ENCODE peak calls at places on chromosomes 2 and 18, in eight cellular contexts. P is GM23248, J is cardiac muscle cell, T is PC-9, A is keratinocyte, B is GM12878, X is lower lobe of right lung, M is right atrium auricular region. E is an unnamed sample.

GRCh38 chr2:186806591-186806990 is 42.4 kb downstream of the ZSWIM2 start:
- DNase-seq in P (no peak), J (no peak), T (no peak), A (no peak), B (no peak), X (no peak), M (no peak), E (no peak)

GRCh38 chr2:95374451-95374915 is 28.0 kb upstream of the FAHD2A start:
- DNase-seq in P (no peak), J (no peak), T (no peak), A (no peak), B (no peak), X (peak; percentile 12), M (no peak), E (no peak)

GRCh38 chr2:108619916-108620620 is 85.8 kb downstream of the LIMS1 start:
- DNase-seq in P (no peak), J (no peak), T (no peak), A (no peak), B (no peak), X (no peak), M (no peak), E (no peak)

GRCh38 chr18:68742206-68742605 is 27.3 kb upstream of the TMX3 start:
- DNase-seq in P (no peak), J (no peak), T (no peak), A (no peak), B (no peak), X (no peak), M (no peak), E (no peak)

GRCh38 chr2:25324905-25325592 is 16.7 kb downstream of the DNMT3A start:
- DNase-seq in P (peak; percentile 68), J (peak; percentile 49), T (no peak), A (no peak), B (no peak), X (no peak), M (peak; percentile 77), E (peak; percentile 38)

GRCh38 chr2:241163601-241164118 is 13.4 kb downstream of the PPP1R7 start:
- DNase-seq in P (no peak), J (no peak), T (no peak), A (no peak), B (no peak), X (no peak), M (no peak), E (no peak)

GRCh38 chr2:199471443-199472057 is 13.8 kb upstream of the SATB2 start:
- DNase-seq in P (peak; percentile 89), J (peak; percentile 60), T (peak; percentile 69), A (no peak), B (no peak), X (peak; percentile 73), M (no peak), E (peak; percentile 92)

GRCh38 chr2:222959358-222959757 is 92.6 kb upstream of the KCNE4 start:
- DNase-seq in P (peak; percentile 97), J (peak; percentile 84), T (peak; percentile 96), A (peak; percentile 81), B (no peak), X (no peak), M (no peak), E (no peak)

GRCh38 chr2:158602027-158602426 is 145.3 kb downstream of the PKP4 start:
- DNase-seq in P (no peak), J (no peak), T (no peak), A (no peak), B (no peak), X (no peak), M (no peak), E (peak; percentile 13)

GRCh38 chr18:9081940-9082339 is 20.6 kb upstream of the NDUFV2 start:
- DNase-seq in P (no peak), J (no peak), T (no peak), A (no peak), B (no peak), X (no peak), M (no peak), E (no peak)

GRCh38 chr2:120352701-120353590 is 7.0 kb downstream of the INHBB start:
- DNase-seq in P (peak; percentile 53), J (no peak), T (peak; percentile 82), A (no peak), B (no peak), X (no peak), M (no peak), E (no peak)

DNA sequence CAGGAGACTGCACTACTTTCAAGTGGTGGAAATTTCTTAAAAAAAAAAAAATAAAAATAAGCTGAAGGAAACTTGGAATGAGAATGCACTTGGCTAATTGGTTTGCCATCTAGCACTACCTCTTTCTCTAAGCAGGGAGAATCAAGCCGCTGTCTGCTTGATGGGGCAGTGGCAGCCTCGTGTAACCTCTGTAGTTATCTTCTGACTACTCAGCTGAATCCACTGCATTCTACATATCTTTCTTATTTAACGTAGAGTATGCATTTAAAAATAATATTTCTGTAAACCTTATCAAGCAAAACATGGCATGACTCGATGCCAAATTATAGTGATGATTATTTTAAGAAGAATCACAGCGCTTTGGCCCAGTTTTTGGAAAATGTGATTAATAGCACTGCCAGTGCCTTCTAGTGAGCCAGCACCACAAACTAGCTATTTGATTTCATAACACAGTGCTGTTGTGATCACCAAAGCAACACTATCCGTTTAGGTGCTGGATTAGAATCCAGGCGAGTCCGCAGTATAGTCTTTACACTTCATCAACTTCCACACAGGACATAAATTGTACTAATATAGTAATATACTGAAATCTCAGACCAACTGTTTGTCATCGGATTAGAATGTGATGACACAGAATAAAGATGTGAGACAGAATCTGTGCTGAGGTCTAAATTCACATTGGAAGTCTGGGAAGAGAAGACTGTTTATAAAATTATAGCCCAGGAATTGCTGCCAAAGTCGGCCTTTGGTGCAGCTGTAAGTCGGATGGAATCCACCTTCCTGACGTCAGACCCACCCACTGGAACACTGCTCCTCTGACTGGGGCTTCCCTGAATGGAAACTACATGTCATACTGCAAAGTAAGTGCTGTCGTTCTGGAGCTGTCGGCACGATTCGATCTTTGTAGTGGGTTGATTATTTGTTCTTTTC is 136.5 kb upstream of the ETAA1 start:
- DNase-seq in P (peak; percentile 99), J (peak; percentile 89), T (no peak), A (no peak), B (no peak), X (peak; percentile 44), M (peak; percentile 87), E (peak; percentile 43)
- H3K4me3 ChIP-seq in P (peak overlapping the region; percentile 59), J (no peak overlapping the region), T (no peak overlapping the region), A (no peak overlapping the region), B (no peak overlapping the region), X (no peak overlapping the region), M (no peak overlapping the region), E (no peak overlapping the region)

GRCh38 chr2:54531558-54531957 is 75.4 kb downstream of the SPTBN1 start:
- DNase-seq in P (peak; percentile 85), J (no peak), T (peak; percentile 56), A (no peak), B (no peak), X (no peak), M (no peak), E (no peak)

GRCh38 chr2:54536720-54537119 is 80.6 kb downstream of the SPTBN1 start:
- DNase-seq in P (no peak), J (no peak), T (no peak), A (no peak), B (no peak), X (no peak), M (no peak), E (no peak)

GRCh38 chr2:54535599-54536195 is 79.6 kb downstream of the SPTBN1 start:
- DNase-seq in P (no peak), J (peak; percentile 25), T (no peak), A (no peak), B (no peak), X (peak; percentile 66), M (no peak), E (no peak)

GRCh38 chr2:54534191-54534590 is 78.1 kb downstream of the SPTBN1 start:
- DNase-seq in P (no peak), J (no peak), T (no peak), A (no peak), B (no peak), X (no peak), M (no peak), E (no peak)

DNA sequence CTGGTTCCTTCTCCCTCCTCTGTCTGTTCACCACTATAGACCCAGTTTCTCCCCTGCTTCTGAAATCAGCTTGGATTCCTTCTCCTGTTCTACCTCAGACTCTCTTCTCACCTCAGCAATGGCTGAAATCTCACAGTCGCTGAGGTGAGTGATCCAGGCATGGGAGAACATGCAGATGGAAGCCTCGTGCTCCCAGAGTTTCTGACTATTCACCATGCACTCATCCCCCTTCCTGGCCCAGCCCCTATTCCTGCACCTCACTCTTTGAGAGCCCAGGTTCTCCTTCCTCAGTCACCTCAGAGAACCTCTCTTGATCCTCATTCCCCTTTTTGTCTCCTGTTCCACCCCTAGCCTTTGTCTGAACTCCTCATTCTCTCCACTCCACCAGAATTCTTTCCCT is 78.5 kb downstream of the SPTBN1 start:
- DNase-seq in P (no peak), J (no peak), T (no peak), A (peak; percentile 23), B (no peak), X (no peak), M (no peak), E (no peak)
- H3K27ac ChIP-seq in P (no peak overlapping the region), J (no peak overlapping the region), T (peak overlapping the region; percentile 87), A (peak overlapping the region; percentile 34), B (no peak overlapping the region), X (no peak overlapping the region), M (no peak overlapping the region), E (no peak overlapping the region)

GRCh38 chr18:36636237-36636792 is 192.5 kb downstream of the TPGS2 start:
- DNase-seq in P (no peak), J (no peak), T (no peak), A (no peak), B (peak; percentile 50), X (no peak), M (no peak), E (no peak)
- H3K4me1 ChIP-seq in P (peaks cover 11% of the 10 kb centered on the region), J (no peaks in the 10 kb centered on the region), T (no peaks in the 10 kb centered on the region), A (peaks cover 20% of the 10 kb centered on the region), B (peaks cover 58% of the 10 kb centered on the region), X (no peaks in the 10 kb centered on the region), M (no peaks in the 10 kb centered on the region), E (no peaks in the 10 kb centered on the region)

GRCh38 chr2:11133936-11134320 is 21.3 kb upstream of the SLC66A3 start:
- DNase-seq in P (no peak), J (no peak), T (no peak), A (no peak), B (no peak), X (no peak), M (no peak), E (no peak)

GRCh38 chr2:11132036-11132671 is 23.1 kb upstream of the SLC66A3 start:
- DNase-seq in P (no peak), J (no peak), T (no peak), A (no peak), B (no peak), X (no peak), M (no peak), E (no peak)

GRCh38 chr2:11133238-11133935 is 21.9 kb upstream of the SLC66A3 start:
- DNase-seq in P (peak; percentile 55), J (peak; percentile 11), T (no peak), A (no peak), B (no peak), X (no peak), M (no peak), E (peak; percentile 50)

GRCh38 chr2:11131166-11131920 is 23.9 kb upstream of the SLC66A3 start:
- DNase-seq in P (no peak), J (no peak), T (no peak), A (no peak), B (no peak), X (no peak), M (no peak), E (no peak)

DNA sequence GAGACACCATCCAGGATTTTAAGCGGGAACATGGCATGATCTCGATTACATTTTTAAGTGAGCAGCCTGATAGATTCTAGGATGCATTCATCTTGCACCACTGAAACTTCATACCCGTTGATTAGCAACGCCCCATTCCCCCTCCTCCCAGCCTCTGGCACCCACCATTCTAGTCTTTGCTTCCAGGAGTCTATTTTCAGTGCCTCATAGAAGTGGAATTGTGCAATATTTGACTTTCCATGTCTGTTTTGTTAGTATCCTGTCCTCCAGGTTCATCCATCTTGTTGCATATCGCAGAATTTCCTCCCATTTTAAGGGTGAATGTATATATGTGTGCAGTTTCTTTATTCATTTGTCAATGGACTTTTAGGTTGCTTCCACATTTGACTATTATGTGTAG is 20.9 kb upstream of the SLC66A3 start:
- DNase-seq in P (no peak), J (no peak), T (no peak), A (no peak), B (no peak), X (no peak), M (no peak), E (no peak)
- H3K4me3 ChIP-seq in P (no peak overlapping the region), J (no peak overlapping the region), T (no peak overlapping the region), A (no peak overlapping the region), B (no peak overlapping the region), X (no peak overlapping the region), M (no peak overlapping the region), E (no peak overlapping the region)

E was measured in pancreas.